ENCODE peak calls at places on chromosomes 7 and 10, in six cellular contexts. F is neuronal stem cell, T is IMR-90, W is mesendoderm, X is H1, H is H9. U is an unnamed sample.

GRCh38 chr7:138480527-138480926 is 20.5 kb downstream of the TRIM24 start:
- DNase-seq in W (no peak), H (no peak), X (no peak), T (no peak), F (no peak), U (no peak)

GRCh38 chr10:121325490-121326231 is 272.6 kb downstream of the FGFR2 start:
- DNase-seq in T (no peak), X (no peak), H (no peak), F (no peak), W (no peak), U (no peak)

GRCh38 chr7:49294611-49295010 is 370.3 kb downstream of the CDC14C start:
- DNase-seq in F (no peak), T (no peak), W (no peak), X (no peak), H (no peak), U (peak)

GRCh38 chr10:50322075-50322474 is 70.8 kb upstream of the ASAH2 start:
- DNase-seq in T (peak), X (no peak), H (no peak), F (no peak), W (peak), U (peak)

GRCh38 chr10:131205556-131205955 is 106.0 kb downstream of the TCERG1L start:
- DNase-seq in T (no peak), W (no peak), F (no peak), X (no peak), H (peak), U (no peak)

GRCh38 chr10:131553581-131553980 is 242.1 kb upstream of the TCERG1L start:
- DNase-seq in T (no peak), F (no peak), W (no peak), X (no peak), H (no peak), U (no peak)

GRCh38 chr10:51397695-51398094 is 301.7 kb downstream of the CSTF2T start:
- DNase-seq in F (no peak), X (no peak), W (no peak), H (no peak), T (peak), U (no peak)

GRCh38 chr10:128150045-128150493 is 23.8 kb upstream of the MKI67 start:
- DNase-seq in W (peak), F (peak), H (peak), T (peak), X (no peak), U (peak)

GRCh38 chr7:40649247-40649646 is 514.4 kb downstream of the SUGCT start:
- DNase-seq in F (no peak), X (no peak), T (no peak), W (no peak), H (no peak), U (no peak)

GRCh38 chr10:70190581-70190980 is 20.3 kb upstream of the SAR1A start:
- DNase-seq in H (no peak), X (no peak), W (no peak), T (no peak), F (no peak), U (no peak)

GRCh38 chr10:17644485-17644964 is 574 bp downstream of the STAM start:
- DNase-seq in T (peak), F (no peak), W (no peak), H (no peak), X (no peak), U (no peak)

GRCh38 chr10:26950934-26951333 is 90.2 kb upstream of the ABI1 start:
- DNase-seq in X (no peak), T (no peak), H (no peak), F (no peak), W (no peak), U (no peak)

GRCh38 chr10:89389254-89389653 is 3.2 kb upstream of the IFIT1 start:
- DNase-seq in T (peak), H (no peak), X (no peak), F (no peak), W (peak), U (peak)

GRCh38 chr7:101217388-101218235 is at the start of the genes PLOD3 and ZNHIT1:
- DNase-seq in W (peak), T (peak), F (peak), H (peak), X (peak), U (peak)
- H3K23ac ChIP-seq in W (no peak), T (peak), F (peak), H (no peak), X (no peak), U (no peak)

DNA sequence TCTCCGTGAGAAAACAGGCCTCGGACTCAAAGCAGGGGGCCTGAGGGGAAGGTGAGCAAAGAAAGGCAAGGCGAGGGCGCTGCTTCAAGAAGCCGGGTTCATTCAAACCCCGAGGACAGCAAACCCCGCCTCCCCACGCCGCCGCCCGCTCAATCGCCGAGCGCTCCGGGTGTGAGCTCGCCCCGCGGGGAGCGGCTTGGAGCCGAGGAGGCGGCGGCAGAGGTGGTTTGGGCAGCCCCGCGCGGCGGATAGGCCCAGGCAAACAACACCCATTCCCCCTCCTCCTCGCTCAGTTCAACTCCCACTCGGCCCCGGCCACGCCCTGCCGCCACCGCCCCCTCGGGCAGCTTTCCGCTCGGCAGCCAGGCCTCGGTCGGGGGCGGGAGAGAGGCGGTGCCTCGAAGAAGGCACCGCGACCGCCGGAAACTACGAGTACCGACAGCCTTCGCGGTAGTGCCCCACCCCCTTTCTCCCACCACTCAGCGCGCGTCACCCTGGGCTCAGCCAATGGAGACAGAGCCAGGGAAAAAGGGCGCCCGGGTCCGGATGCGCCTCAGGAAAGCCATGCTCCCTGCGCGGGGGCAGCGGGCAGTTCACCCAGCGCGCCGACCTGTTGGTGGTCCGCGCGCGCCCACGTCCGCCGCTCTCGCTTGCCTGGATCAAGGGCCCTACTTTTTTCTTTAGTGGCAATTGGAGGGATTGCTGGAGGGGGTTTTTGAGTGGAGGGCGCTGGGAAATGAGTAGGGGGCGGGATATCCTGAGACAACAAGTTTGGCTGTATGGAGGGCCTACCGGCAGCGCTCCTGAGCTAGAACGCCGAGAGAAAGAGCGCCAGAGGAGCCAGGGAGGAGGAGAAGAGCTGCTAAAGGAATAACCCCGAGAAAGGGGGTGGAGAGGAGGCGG is 674 bp upstream of the SP4 start:
- DNase-seq in T (peak), H (peak), W (peak), F (peak), X (peak), U (peak)
- H3K4ac ChIP-seq in T (no peak), H (no peak), W (peak), F (peak), X (peak), U (peak)

DNA sequence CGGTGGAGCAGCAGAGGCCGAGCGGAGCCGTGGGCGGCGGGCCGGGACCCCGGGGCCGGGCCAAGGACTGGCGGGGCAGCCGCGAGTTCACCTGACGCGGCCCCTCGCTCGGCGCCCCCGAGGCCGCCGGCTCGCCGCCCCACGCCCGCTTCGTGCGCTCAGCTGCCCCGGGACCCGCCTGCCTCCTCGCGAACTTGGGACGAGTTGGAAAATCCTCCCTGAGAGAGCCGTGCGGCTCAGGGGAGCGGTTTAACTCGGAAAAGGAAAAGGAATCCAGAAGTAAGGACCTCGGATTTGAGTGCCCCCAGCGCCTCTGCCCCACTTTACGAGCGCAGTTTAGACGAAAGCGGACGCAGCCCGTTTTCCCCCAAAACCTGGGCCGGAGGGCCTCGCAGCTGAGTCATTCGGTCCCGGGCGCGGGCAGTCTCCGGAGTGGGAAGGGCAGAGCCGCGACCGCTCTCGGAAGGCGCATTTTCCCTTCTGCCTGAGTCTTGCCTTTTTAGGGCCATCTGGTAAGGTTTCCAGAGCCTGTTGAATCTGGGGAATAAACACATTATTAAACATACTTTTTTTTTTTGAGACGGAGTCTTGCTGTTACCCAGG is 744 bp downstream of the CREM start:
- DNase-seq in X (no peak), H (no peak), W (peak), T (peak), F (peak), U (peak)
- H3K23ac ChIP-seq in X (no peak), H (no peak), W (no peak), T (peak), F (peak), U (no peak)

GRCh38 chr10:72329290-72330058 is 25.2 kb downstream of the DNAJB12 start:
- DNase-seq in T (no peak), W (no peak), F (no peak), X (no peak), H (no peak), U (no peak)

GRCh38 chr10:72328045-72328828 is 26.5 kb downstream of the DNAJB12 start:
- DNase-seq in W (peak), F (no peak), T (peak), X (no peak), H (peak), U (peak)

GRCh38 chr10:72331575-72332422 is 22.9 kb downstream of the DNAJB12 start:
- DNase-seq in W (peak), T (peak), X (peak), F (peak), H (peak), U (peak)

GRCh38 chr10:72330059-72330426 is 24.7 kb downstream of the DNAJB12 start:
- DNase-seq in H (no peak), W (no peak), T (no peak), F (no peak), X (no peak), U (no peak)

DNA sequence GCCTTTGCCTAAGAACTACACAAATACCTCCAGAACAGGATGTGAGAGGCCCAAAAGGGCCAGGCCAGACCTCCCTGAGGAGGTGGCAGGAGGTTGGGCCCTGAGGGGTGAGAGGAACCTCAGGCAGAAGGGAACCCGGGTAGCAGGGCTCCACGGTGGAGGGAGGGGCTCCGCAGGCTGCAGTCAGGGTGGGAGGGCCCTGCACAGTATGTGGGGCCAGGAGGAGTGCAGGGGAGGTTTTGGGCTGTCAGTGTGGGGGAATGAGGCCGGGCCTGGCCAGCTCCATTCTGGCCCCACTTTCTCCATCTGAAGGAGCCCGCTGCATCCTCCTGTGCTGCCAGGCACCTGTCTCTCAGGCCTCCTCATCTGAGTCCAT is 25.9 kb downstream of the DNAJB12 start:
- DNase-seq in F (no peak), T (no peak), W (no peak), X (no peak), H (no peak), U (no peak)
- H3K4ac ChIP-seq in F (peak), T (no peak), W (peak), X (peak), H (no peak), U (no peak)

GRCh38 chr10:99533496-99534455 is 1.0 kb downstream of the NKX2-3 start:
- DNase-seq in H (peak), F (no peak), T (no peak), W (no peak), X (no peak), U (no peak)
- H3K23ac ChIP-seq in H (no peak), F (no peak), T (no peak), W (no peak), X (no peak), U (peak)

GRCh38 chr10:1595242-1595600 is 142.1 kb downstream of the ADARB2 start:
- DNase-seq in F (no peak), X (no peak), T (no peak), W (no peak), H (peak), U (no peak)
- H3K4ac ChIP-seq in F (no peak), X (no peak), T (no peak), W (no peak), H (no peak), U (no peak)

GRCh38 chr7:147650991-147651390 is 939.6 kb upstream of the C7orf33 start:
- DNase-seq in X (no peak), T (no peak), F (no peak), H (no peak), W (no peak), U (no peak)

GRCh38 chr7:147640821-147641220 is 949.7 kb upstream of the C7orf33 start:
- DNase-seq in X (no peak), F (no peak), H (no peak), T (no peak), W (no peak), U (no peak)

GRCh38 chr7:147651601-147652000 is 939.0 kb upstream of the C7orf33 start:
- DNase-seq in F (no peak), T (no peak), X (no peak), W (peak), H (no peak), U (no peak)

GRCh38 chr7:147646568-147646967 is 944.0 kb upstream of the C7orf33 start:
- DNase-seq in T (no peak), X (no peak), F (no peak), W (no peak), H (no peak), U (no peak)
- H3K23ac ChIP-seq in T (no peak), X (no peak), F (no peak), W (no peak), H (no peak), U (no peak)

GRCh38 chr7:157272351-157273207 is 64.2 kb upstream of the DNAJB6 start:
- DNase-seq in W (no peak), T (no peak), F (no peak), H (no peak), X (no peak), U (peak)
- H3K4ac ChIP-seq in W (no peak), T (peak), F (no peak), H (no peak), X (no peak), U (no peak)

DNA sequence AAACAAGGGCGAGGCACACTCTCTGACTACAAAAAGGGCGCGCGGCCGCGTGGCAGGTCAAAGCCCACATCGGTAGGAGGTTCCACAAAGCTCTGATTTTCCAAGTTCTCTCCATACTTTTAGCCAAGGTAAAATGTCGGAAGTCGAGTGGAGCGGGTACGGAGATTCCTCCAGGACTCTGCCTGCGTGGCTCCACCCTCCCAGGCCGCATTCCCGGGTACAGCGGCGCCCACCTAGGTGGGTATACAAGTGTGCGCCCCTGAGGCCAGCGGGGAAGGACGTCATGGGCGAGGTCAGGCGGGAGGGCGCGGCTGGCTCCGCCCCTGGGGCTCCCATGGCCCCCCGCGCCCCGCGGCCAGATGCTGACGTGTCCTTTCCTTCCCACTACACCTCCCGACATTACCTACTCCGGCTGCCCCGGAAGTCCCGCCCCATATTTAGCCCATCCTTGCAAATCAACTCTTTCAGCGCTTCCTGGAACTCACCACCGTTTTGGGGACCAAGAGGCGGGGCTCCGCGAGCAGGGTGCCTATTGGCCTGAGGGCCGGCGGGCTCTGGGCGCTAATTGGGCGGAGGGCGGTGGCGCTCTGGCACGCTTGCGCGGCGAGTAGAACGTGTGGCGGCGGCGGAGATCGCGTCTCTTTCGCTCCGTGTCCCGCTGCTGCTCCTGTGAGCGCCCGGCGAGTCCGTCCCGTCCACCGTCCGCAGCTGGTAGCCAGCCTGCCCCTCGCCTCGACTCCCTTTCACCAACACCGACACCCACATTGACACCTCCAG is at the start of gene SND1:
- DNase-seq in F (peak), T (peak), H (peak), W (peak), X (peak), U (peak)
- H3K23ac ChIP-seq in F (peak), T (peak), H (no peak), W (peak), X (no peak), U (no peak)

GRCh38 chr7:6637544-6638229 is 569 bp downstream of the ZNF316 start:
- DNase-seq in F (no peak), W (peak), H (peak), X (no peak), T (peak), U (no peak)
- H3K4ac ChIP-seq in F (no peak), W (peak), H (no peak), X (no peak), T (peak), U (peak)